ENCODE peak calls at places on chromosomes 4 and X, in five cellular contexts. Q is GM23248, S is HepG2, L is astrocyte, O is HCT116. C is an unnamed sample.

GRCh38 chrX:111830561-111830960 is 45.4 kb upstream of the TRPC5OS start:
- DNase-seq in Q (no peak), S (no peak), L (no peak), O (no peak), C (no peak)

GRCh38 chrX:29941292-29941691 is 274.1 kb upstream of the MAGEB2 start:
- DNase-seq in Q (no peak), S (peak; percentile 4), L (peak; percentile 14), O (no peak), C (no peak)

GRCh38 chr4:37682701-37683401 is 3.3 kb downstream of the RELL1 start:
- DNase-seq in Q (no peak), S (peak; percentile 85), L (no peak), O (no peak), C (no peak)

GRCh38 chr4:102343964-102344519 is 1.2 kb downstream of the SLC39A8 start:
- DNase-seq in Q (no peak), S (no peak), L (no peak), O (peak; percentile 41), C (no peak)

GRCh38 chr4:185809517-185810071 is 2.4 kb downstream of the SORBS2 start:
- DNase-seq in Q (no peak), S (no peak), L (no peak), O (no peak), C (no peak)

GRCh38 chr4:140135529-140136021 is 18.4 kb downstream of the MAML3 start:
- DNase-seq in Q (peak; percentile 36), S (no peak), L (peak; percentile 73), O (no peak), C (no peak)

GRCh38 chr4:13541720-13542576 is 2.4 kb downstream of the NKX3-2 start:
- DNase-seq in Q (no peak), S (no peak), L (no peak), O (no peak), C (no peak)

GRCh38 chr4:7699040-7699439 is 240.6 kb downstream of the AFAP1 start:
- DNase-seq in Q (peak; percentile 93), S (no peak), L (peak; percentile 95), O (no peak), C (no peak)

GRCh38 chr4:81504685-81505598 is 33.2 kb upstream of the RASGEF1B start:
- DNase-seq in Q (peak; percentile 50), S (no peak), L (no peak), O (no peak), C (no peak)

GRCh38 chr4:7045961-7046921 is 3.1 kb downstream of the TADA2B start:
- DNase-seq in Q (peak; percentile 80), S (no peak), L (no peak), O (no peak), C (no peak)

GRCh38 chrX:307261-308111 is 11.1 kb downstream of the GTPBP6 start:
- DNase-seq in Q (no peak), S (no peak), L (no peak), O (no peak), C (no peak)

GRCh38 chrX:155148724-155149537 is 67.3 kb upstream of the VBP1 start:
- DNase-seq in Q (peak; percentile 25), S (peak; percentile 15), L (no peak), O (no peak), C (peak; percentile 5)

GRCh38 chr4:148120216-148120615 is 322.0 kb downstream of the NR3C2 start:
- DNase-seq in Q (peak; percentile 6), S (no peak), L (no peak), O (no peak), C (no peak)

GRCh38 chr4:189121336-189121735 is 819.3 kb upstream of the FRG1 start:
- DNase-seq in Q (no peak), S (no peak), L (no peak), O (no peak), C (no peak)

GRCh38 chr4:95170176-95170575 is 378.6 kb downstream of the UNC5C start:
- DNase-seq in Q (no peak), S (no peak), L (no peak), O (no peak), C (no peak)

GRCh38 chr4:30945586-30945985 is 225.4 kb downstream of the PCDH7 start:
- DNase-seq in Q (no peak), S (no peak), L (peak; percentile 65), O (peak; percentile 61), C (no peak)

GRCh38 chrX:108019382-108019857 is 25.4 kb upstream of the VSIG1 start:
- DNase-seq in Q (no peak), S (no peak), L (no peak), O (no peak), C (no peak)

GRCh38 chr4:152246659-152247058 is 289.2 kb downstream of the FBXW7 start:
- DNase-seq in Q (no peak), S (no peak), L (no peak), O (no peak), C (no peak)

GRCh38 chr4:39335566-39335965 is 30.6 kb downstream of the RFC1 start:
- DNase-seq in Q (no peak), S (no peak), L (no peak), O (no peak), C (no peak)

GRCh38 chrX:20362268-20363002 is 95.7 kb upstream of the RPS6KA3 start:
- DNase-seq in Q (peak; percentile 77), S (peak; percentile 93), L (peak; percentile 65), O (no peak), C (no peak)

GRCh38 chrX:56762707-56763555 is 33.9 kb downstream of the NBDY start:
- DNase-seq in Q (no peak), S (no peak), L (no peak), O (no peak), C (no peak)

GRCh38 chrX:56765816-56766553 is 36.9 kb downstream of the NBDY start:
- DNase-seq in Q (peak; percentile 50), S (no peak), L (no peak), O (no peak), C (no peak)

GRCh38 chrX:56763556-56764152 is 34.6 kb downstream of the NBDY start:
- DNase-seq in Q (no peak), S (peak; percentile 15), L (peak; percentile 16), O (no peak), C (no peak)

GRCh38 chrX:56764975-56765791 is 36.1 kb downstream of the NBDY start:
- DNase-seq in Q (no peak), S (no peak), L (no peak), O (no peak), C (no peak)

GRCh38 chrX:56764153-56764974 is 35.3 kb downstream of the NBDY start:
- DNase-seq in Q (peak; percentile 75), S (peak; percentile 48), L (peak; percentile 56), O (peak; percentile 19), C (no peak)
- H2AFZ ChIP-seq in Q (no peak overlapping the region), S (no peak overlapping the region), L (no peak overlapping the region), O (no peak overlapping the region), C (peak overlapping the region; percentile 56)

DNA sequence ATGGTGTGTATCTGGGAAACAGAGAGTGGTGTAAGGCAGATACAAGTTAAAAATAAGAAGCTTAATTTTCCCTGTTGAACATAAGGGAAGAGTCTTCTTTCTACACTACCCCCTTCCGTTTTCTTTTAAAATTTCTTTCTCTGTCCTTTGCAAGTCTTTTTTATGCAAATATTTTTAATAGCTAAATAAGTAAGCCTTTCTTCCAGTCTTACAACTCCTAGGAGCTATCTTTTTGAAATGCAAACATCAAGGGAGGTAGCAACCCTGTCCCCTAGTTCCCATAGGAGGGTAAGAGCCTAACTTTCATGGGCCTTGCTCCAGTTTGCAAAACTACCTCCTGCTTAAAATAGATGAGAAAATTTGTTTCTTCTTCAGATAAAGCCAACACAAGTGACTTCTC is 121.5 kb downstream of the MBNL3 start:
- DNase-seq in Q (no peak), S (no peak), L (no peak), O (no peak), C (no peak)
- H2AFZ ChIP-seq in Q (no peak overlapping the region), S (no peak overlapping the region), L (no peak overlapping the region), O (no peak overlapping the region), C (no peak overlapping the region)

GRCh38 chr4:156615066-156615514 is 356.5 kb downstream of the PDGFC start:
- DNase-seq in Q (peak; percentile 85), S (no peak), L (peak; percentile 100), O (no peak), C (no peak)
- H2AFZ ChIP-seq in Q (no peak overlapping the region), S (no peak overlapping the region), L (no peak overlapping the region), O (no peak overlapping the region), C (no peak overlapping the region)

GRCh38 chrX:9351112-9351511 is 113.7 kb upstream of the TBL1X start:
- DNase-seq in Q (no peak), S (no peak), L (no peak), O (no peak), C (no peak)

GRCh38 chrX:9355739-9356138 is 109.1 kb upstream of the TBL1X start:
- DNase-seq in Q (no peak), S (no peak), L (no peak), O (no peak), C (no peak)

GRCh38 chrX:9354918-9355317 is 109.9 kb upstream of the TBL1X start:
- DNase-seq in Q (no peak), S (no peak), L (no peak), O (no peak), C (no peak)

GRCh38 chrX:9352243-9352642 is 112.6 kb upstream of the TBL1X start:
- DNase-seq in Q (no peak), S (no peak), L (no peak), O (no peak), C (no peak)

DNA sequence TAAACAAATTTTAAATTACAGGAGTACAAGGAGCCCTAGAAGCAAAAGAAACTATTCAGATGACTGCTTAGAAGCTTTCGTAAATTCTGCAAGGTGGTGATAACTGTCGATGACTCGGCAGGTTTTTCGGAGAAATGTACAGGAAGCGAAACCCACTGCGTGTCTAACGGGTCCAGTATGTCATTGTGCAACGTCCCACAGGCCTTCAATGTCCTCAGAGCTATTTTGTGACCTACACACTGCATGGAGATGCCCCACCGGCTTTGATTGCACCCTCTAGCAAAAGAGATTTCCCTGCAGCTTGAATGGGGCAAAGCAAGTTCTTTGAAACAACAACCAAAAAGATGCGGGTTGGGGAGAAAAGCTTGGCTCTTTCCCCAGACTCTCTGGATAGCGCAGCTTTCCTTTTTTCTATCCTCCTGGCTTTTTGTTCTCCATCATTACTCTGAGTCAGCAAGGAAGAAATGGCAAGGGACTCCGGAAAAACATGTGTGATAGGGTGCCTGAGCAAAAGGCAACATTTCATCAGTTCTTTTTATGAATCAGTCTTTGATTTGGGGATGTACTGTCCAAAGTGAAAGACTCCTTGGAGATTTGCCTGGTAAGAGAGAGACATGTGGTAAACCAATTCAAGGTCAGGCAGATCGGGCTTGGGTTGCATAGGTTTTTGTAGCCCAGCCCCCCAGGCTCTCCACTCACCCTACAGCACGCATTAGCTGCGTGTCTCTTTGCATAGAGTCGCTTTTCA is 112.0 kb upstream of the TBL1X start:
- DNase-seq in Q (peak; percentile 78), S (peak; percentile 4), L (peak; percentile 69), O (no peak), C (no peak)
- H2AFZ ChIP-seq in Q (peak overlapping the region; percentile 37), S (no peak overlapping the region), L (peak overlapping the region; percentile 34), O (no peak overlapping the region), C (no peak overlapping the region)

GRCh38 chr4:55524844-55525571 is 21.7 kb downstream of the CLOCK start:
- DNase-seq in Q (peak; percentile 62), S (no peak), L (peak; percentile 27), O (no peak), C (no peak)
- H2AFZ ChIP-seq in Q (peak overlapping the region; percentile 58), S (no peak overlapping the region), L (no peak overlapping the region), O (no peak overlapping the region), C (no peak overlapping the region)